ENCODE peak calls at places on chromosomes 4 and X, in ten cellular contexts. C is HFFc6; H is amygdala; M is T-helper 1 cell; G is heart right ventricle; S is neural crest cell; J is stimulated activated naive CD8-positive, alpha-beta T cell treated with anti-CD3 and anti-CD28 coated beads, Interleukin-15, Interleukin-2, amounts not matched to agents 100 U/mL and 50 U/mL, for 24 hours; D is stimulated activated CD4-positive, alpha-beta T cell treated with anti-CD3 and anti-CD28 coated beads, TNF-alpha, amount 100 ng/mL, for 1 hour; I is ecto neural progenitor cell; V is H9. Z is an unnamed sample.

GRCh38 chr4:8171941-8172924 is 13.6 kb upstream of the ABLIM2 start:
- DNase-seq in C (no peak), H (no peak), M (no peak), G (no peak), S (no peak), J (peak; percentile 66), D (no peak), I (no peak), V (no peak), Z (no peak)

GRCh38 chr4:122700178-122700725 is 32.3 kb upstream of the BBS12 start:
- DNase-seq in C (no peak), H (no peak), M (no peak), G (peak; percentile 58), S (no peak), J (no peak), D (no peak), I (no peak), V (no peak), Z (no peak)

GRCh38 chr4:18020145-18020670 is 1.3 kb downstream of the LCORL start:
- DNase-seq in C (no peak), H (no peak), M (no peak), G (no peak), S (peak; percentile 8), J (peak; percentile 22), D (no peak), I (peak; percentile 45), V (peak; percentile 29), Z (peak; percentile 15)

GRCh38 chr4:61614256-61614655 is 414.1 kb downstream of the ADGRL3 start:
- DNase-seq in C (no peak), H (no peak), M (no peak), G (no peak), S (no peak), J (no peak), D (no peak), I (no peak), V (no peak), Z (no peak)

GRCh38 chr4:85864806-85865205 is 389.9 kb downstream of the ARHGAP24 start:
- DNase-seq in C (no peak), H (no peak), M (no peak), G (no peak), S (no peak), J (no peak), D (no peak), I (no peak), V (no peak), Z (no peak)

GRCh38 chr4:25441519-25442117 is 64.6 kb downstream of the ANAPC4 start:
- DNase-seq in C (peak; percentile 55), H (no peak), M (no peak), G (peak; percentile 46), S (peak; percentile 60), J (peak; percentile 30), D (no peak), I (peak; percentile 67), V (peak; percentile 71), Z (peak; percentile 76)

GRCh38 chr4:122948671-122949070 is 26.3 kb upstream of the NUDT6 start:
- DNase-seq in C (no peak), H (no peak), M (no peak), G (no peak), S (no peak), J (no peak), D (no peak), I (no peak), V (no peak), Z (no peak)

GRCh38 chr4:14254252-14254651 is 626.7 kb upstream of the BOD1L1 start:
- DNase-seq in C (peak; percentile 26), H (no peak), M (no peak), G (peak; percentile 4), S (peak; percentile 30), J (peak; percentile 5), D (no peak), I (peak; percentile 49), V (peak; percentile 60), Z (peak; percentile 51)

GRCh38 chrX:21176927-21177571 is 197.2 kb upstream of the CNKSR2 start:
- DNase-seq in C (no peak), H (no peak), M (no peak), G (no peak), S (no peak), J (no peak), D (no peak), I (no peak), V (no peak), Z (peak; percentile 12)

GRCh38 chr4:92551616-92552015 is 247.8 kb downstream of the GRID2 start:
- DNase-seq in C (no peak), H (no peak), M (no peak), G (no peak), S (no peak), J (no peak), D (no peak), I (no peak), V (no peak), Z (no peak)

GRCh38 chr4:11769425-11769824 is 340.7 kb upstream of the HS3ST1 start:
- DNase-seq in C (no peak), H (no peak), M (no peak), G (peak; percentile 13), S (no peak), J (no peak), D (no peak), I (no peak), V (no peak), Z (no peak)

GRCh38 chr4:128527356-128527755 is 239.7 kb upstream of the PGRMC2 start:
- DNase-seq in C (peak; percentile 6), H (no peak), M (no peak), G (no peak), S (no peak), J (no peak), D (no peak), I (no peak), V (no peak), Z (no peak)

GRCh38 chr4:90127706-90128345 is 632 bp downstream of the CCSER1 start:
- DNase-seq in C (no peak), H (peak; percentile 36), M (no peak), G (no peak), S (no peak), J (peak; percentile 8), D (no peak), I (peak; percentile 72), V (no peak), Z (peak; percentile 13)

GRCh38 chrX:20378291-20378920 is 111.7 kb upstream of the RPS6KA3 start:
- DNase-seq in C (peak; percentile 4), H (no peak), M (no peak), G (no peak), S (no peak), J (peak; percentile 22), D (no peak), I (no peak), V (no peak), Z (no peak)

GRCh38 chr4:89258506-89258905 is 49.1 kb downstream of the GPRIN3 start:
- DNase-seq in C (no peak), H (no peak), M (no peak), G (no peak), S (no peak), J (no peak), D (no peak), I (no peak), V (no peak), Z (no peak)

GRCh38 chr4:15649914-15650545 is 5.1 kb downstream of the FBXL5 start:
- DNase-seq in C (peak; percentile 54), H (no peak), M (no peak), G (peak; percentile 51), S (peak; percentile 5), J (peak; percentile 48), D (peak; percentile 20), I (peak; percentile 53), V (peak; percentile 54), Z (peak; percentile 38)

GRCh38 chr4:82415922-82416365 is 14.3 kb downstream of the HNRNPDL start:
- DNase-seq in C (no peak), H (no peak), M (no peak), G (no peak), S (no peak), J (no peak), D (no peak), I (peak; percentile 67), V (no peak), Z (no peak)

GRCh38 chrX:71178908-71179307 is 34.3 kb downstream of the NLGN3 start:
- DNase-seq in C (peak; percentile 12), H (peak; percentile 1), M (no peak), G (peak; percentile 47), S (peak; percentile 25), J (peak; percentile 45), D (peak; percentile 16), I (no peak), V (peak; percentile 47), Z (peak; percentile 38)

GRCh38 chr4:76308548-76308947 is 2.0 kb downstream of the STBD1 start:
- DNase-seq in C (no peak), H (no peak), M (no peak), G (peak; percentile 80), S (no peak), J (no peak), D (no peak), I (no peak), V (no peak), Z (no peak)

GRCh38 chrX:21408324-21408723 is 34.1 kb downstream of the CNKSR2 start:
- DNase-seq in C (no peak), H (no peak), M (no peak), G (no peak), S (no peak), J (no peak), D (no peak), I (no peak), V (no peak), Z (no peak)

GRCh38 chr4:169968999-169969398 is 57.2 kb downstream of the MFAP3L start:
- DNase-seq in C (peak; percentile 91), H (no peak), M (no peak), G (no peak), S (no peak), J (no peak), D (no peak), I (no peak), V (no peak), Z (peak; percentile 85)

GRCh38 chr4:72323227-72323626 is 245.8 kb downstream of the ADAMTS3 start:
- DNase-seq in C (no peak), H (no peak), M (no peak), G (no peak), S (no peak), J (no peak), D (no peak), I (no peak), V (no peak), Z (no peak)

GRCh38 chr4:137116144-137116543 is 416.1 kb downstream of the PCDH18 start:
- DNase-seq in C (no peak), H (no peak), M (no peak), G (no peak), S (no peak), J (no peak), D (no peak), I (no peak), V (no peak), Z (no peak)

GRCh38 chrX:44874481-44875184 is 1.6 kb downstream of the KDM6A start:
- DNase-seq in C (no peak), H (no peak), M (no peak), G (peak; percentile 15), S (no peak), J (peak; percentile 41), D (peak; percentile 24), I (peak; percentile 42), V (no peak), Z (peak; percentile 20)

GRCh38 chr4:104815593-104816156 is 321.0 kb upstream of the CXXC4 start:
- DNase-seq in C (no peak), H (no peak), M (no peak), G (no peak), S (no peak), J (no peak), D (no peak), I (no peak), V (no peak), Z (no peak)

Z was measured in AG20443.